ENCODE peak calls at places on chromosomes 2 and 18, in seven cellular contexts. One of them, this sample, is unnamed. For H3K9me3, the result is how much of the 10 kb centered on the place peaks cover.

GRCh38 chr2:68185541-68186164 is 28.0 kb downstream of the PNO1 start:
- DNase-seq in prostate gland: no peak
- DNase-seq in tibial nerve: no peak
- DNase-seq in breast epithelium: no peak
- DNase-seq in HCT116: peak
- DNase-seq in stomach: no peak
- DNase-seq in tibial artery: no peak
- DNase-seq in this sample: no peak

GRCh38 chr2:9954136-9954535 is 2.6 kb downstream of the GRHL1 start:
- DNase-seq in tibial artery: no peak
- DNase-seq in prostate gland: no peak
- DNase-seq in breast epithelium: no peak
- DNase-seq in HCT116: no peak
- DNase-seq in stomach: no peak
- DNase-seq in tibial nerve: no peak
- DNase-seq in this sample: no peak

GRCh38 chr18:51666717-51667320 is 469.3 kb upstream of the MEX3C start:
- DNase-seq in prostate gland: no peak
- DNase-seq in HCT116: no peak
- DNase-seq in tibial nerve: peak
- DNase-seq in stomach: peak
- DNase-seq in tibial artery: no peak
- DNase-seq in breast epithelium: no peak
- DNase-seq in this sample: peak

GRCh38 chr2:175769200-175769599 is 232.9 kb downstream of the LNPK start:
- DNase-seq in breast epithelium: no peak
- DNase-seq in tibial nerve: no peak
- DNase-seq in tibial artery: no peak
- DNase-seq in prostate gland: no peak
- DNase-seq in stomach: no peak
- DNase-seq in HCT116: no peak
- DNase-seq in this sample: no peak

GRCh38 chr2:17043173-17043572 is 377.5 kb upstream of the CYRIA start:
- DNase-seq in prostate gland: no peak
- DNase-seq in HCT116: no peak
- DNase-seq in tibial nerve: no peak
- DNase-seq in stomach: no peak
- DNase-seq in tibial artery: no peak
- DNase-seq in breast epithelium: no peak
- DNase-seq in this sample: no peak

GRCh38 chr2:37614061-37614802 is 57.2 kb downstream of the CDC42EP3 start:
- DNase-seq in prostate gland: no peak
- DNase-seq in tibial artery: peak
- DNase-seq in breast epithelium: no peak
- DNase-seq in HCT116: no peak
- DNase-seq in stomach: no peak
- DNase-seq in tibial nerve: no peak
- DNase-seq in this sample: no peak

GRCh38 chr18:46570666-46571065 is 86.4 kb downstream of the LOXHD1 start:
- DNase-seq in tibial artery: no peak
- DNase-seq in prostate gland: no peak
- DNase-seq in stomach: no peak
- DNase-seq in HCT116: no peak
- DNase-seq in tibial nerve: no peak
- DNase-seq in breast epithelium: no peak
- DNase-seq in this sample: no peak

GRCh38 chr2:25294573-25295462 is 46.9 kb downstream of the DNMT3A start:
- DNase-seq in HCT116: peak
- DNase-seq in prostate gland: peak
- DNase-seq in tibial nerve: peak
- DNase-seq in tibial artery: peak
- DNase-seq in stomach: peak
- DNase-seq in breast epithelium: peak
- DNase-seq in this sample: peak

GRCh38 chr2:120601566-120601965 is 134.1 kb upstream of the GLI2 start:
- DNase-seq in breast epithelium: no peak
- DNase-seq in prostate gland: no peak
- DNase-seq in HCT116: no peak
- DNase-seq in stomach: no peak
- DNase-seq in tibial artery: no peak
- DNase-seq in tibial nerve: no peak
- DNase-seq in this sample: peak

GRCh38 chr2:228917195-228917594 is 353.9 kb downstream of the PID1 start:
- DNase-seq in prostate gland: no peak
- DNase-seq in tibial artery: no peak
- DNase-seq in HCT116: no peak
- DNase-seq in breast epithelium: no peak
- DNase-seq in tibial nerve: no peak
- DNase-seq in stomach: no peak
- DNase-seq in this sample: no peak

GRCh38 chr2:28975671-28976070 is 5.4 kb upstream of the TOGARAM2 start:
- DNase-seq in HCT116: no peak
- DNase-seq in prostate gland: no peak
- DNase-seq in stomach: no peak
- DNase-seq in breast epithelium: no peak
- DNase-seq in tibial nerve: no peak
- DNase-seq in tibial artery: no peak
- DNase-seq in this sample: no peak

GRCh38 chr2:237500681-237501424 is 13.8 kb downstream of the MLPH start:
- DNase-seq in tibial artery: no peak
- DNase-seq in stomach: no peak
- DNase-seq in HCT116: peak
- DNase-seq in prostate gland: no peak
- DNase-seq in tibial nerve: no peak
- DNase-seq in breast epithelium: no peak
- DNase-seq in this sample: no peak

GRCh38 chr2:176652300-176653182 is 383.3 kb downstream of the MTX2 start:
- DNase-seq in prostate gland: peak
- DNase-seq in HCT116: peak
- DNase-seq in tibial nerve: peak
- DNase-seq in tibial artery: no peak
- DNase-seq in stomach: no peak
- DNase-seq in breast epithelium: no peak
- DNase-seq in this sample: no peak

GRCh38 chr18:52936931-52937330 is 596.9 kb downstream of the DCC start:
- DNase-seq in stomach: no peak
- DNase-seq in HCT116: no peak
- DNase-seq in prostate gland: no peak
- DNase-seq in tibial nerve: no peak
- DNase-seq in tibial artery: no peak
- DNase-seq in breast epithelium: no peak
- DNase-seq in this sample: no peak

DNA sequence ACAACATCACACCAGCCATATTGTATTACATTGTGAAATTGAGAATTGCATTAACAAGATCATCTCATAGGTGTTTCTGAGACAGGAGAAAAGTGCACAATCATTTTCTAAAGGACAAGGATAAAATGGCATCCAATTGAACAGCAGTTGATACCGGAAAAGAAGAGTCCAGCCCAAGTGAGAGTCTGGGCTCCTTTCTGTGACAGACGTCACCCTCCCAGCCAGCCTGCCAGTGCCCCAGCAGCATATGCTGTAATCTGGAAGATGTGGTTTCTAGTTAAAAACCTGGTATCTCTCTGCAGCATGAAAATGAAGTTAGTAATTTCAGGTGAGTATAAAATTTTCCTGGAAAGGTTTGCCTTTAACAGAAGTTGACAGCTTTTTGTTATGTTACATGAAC is 1531.7 kb upstream of the PIK3C3 start:
- DNase-seq in stomach: no peak
- DNase-seq in prostate gland: no peak
- DNase-seq in HCT116: no peak
- DNase-seq in breast epithelium: no peak
- DNase-seq in tibial artery: no peak
- DNase-seq in tibial nerve: no peak
- DNase-seq in this sample: no peak
- H3K9me3 ChIP-seq in stomach: under half
- H3K9me3 ChIP-seq in prostate gland: under half
- H3K9me3 ChIP-seq in HCT116: under half
- H3K9me3 ChIP-seq in breast epithelium: under half
- H3K9me3 ChIP-seq in tibial artery: under half
- H3K9me3 ChIP-seq in tibial nerve: under half
- H3K9me3 ChIP-seq in this sample: under half

GRCh38 chr18:21742323-21742687 is 1.7 kb downstream of the MIB1 start:
- DNase-seq in tibial artery: no peak
- DNase-seq in breast epithelium: no peak
- DNase-seq in HCT116: no peak
- DNase-seq in tibial nerve: no peak
- DNase-seq in stomach: no peak
- DNase-seq in prostate gland: no peak
- DNase-seq in this sample: no peak

GRCh38 chr18:21740724-21741510 is at the start of gene MIB1:
- DNase-seq in prostate gland: peak
- DNase-seq in tibial artery: peak
- DNase-seq in breast epithelium: no peak
- DNase-seq in stomach: peak
- DNase-seq in HCT116: peak
- DNase-seq in tibial nerve: peak
- DNase-seq in this sample: peak

GRCh38 chr18:21740474-21740723 is 193 bp upstream of the MIB1 start:
- DNase-seq in prostate gland: peak
- DNase-seq in stomach: no peak
- DNase-seq in tibial artery: peak
- DNase-seq in HCT116: no peak
- DNase-seq in breast epithelium: peak
- DNase-seq in tibial nerve: no peak
- DNase-seq in this sample: peak

GRCh38 chr18:21743166-21743831 is 2.7 kb downstream of the MIB1 start:
- DNase-seq in breast epithelium: no peak
- DNase-seq in HCT116: no peak
- DNase-seq in tibial nerve: no peak
- DNase-seq in prostate gland: no peak
- DNase-seq in stomach: no peak
- DNase-seq in tibial artery: no peak
- DNase-seq in this sample: no peak

GRCh38 chr18:21741511-21742322 is 1.1 kb downstream of the MIB1 start:
- DNase-seq in prostate gland: peak
- DNase-seq in tibial artery: peak
- DNase-seq in stomach: peak
- DNase-seq in tibial nerve: peak
- DNase-seq in breast epithelium: no peak
- DNase-seq in HCT116: no peak
- DNase-seq in this sample: peak
- TF ChIP-seq CTCF in prostate gland: no peak
- TF ChIP-seq CTCF in tibial artery: no peak
- TF ChIP-seq CTCF in stomach: no peak
- TF ChIP-seq CTCF in tibial nerve: no peak
- TF ChIP-seq CTCF in breast epithelium: no peak
- TF ChIP-seq CTCF in HCT116: no peak
- TF ChIP-seq CTCF in this sample: no peak

GRCh38 chr2:2708575-2708974 is 377.5 kb upstream of the MYT1L start:
- DNase-seq in stomach: no peak
- DNase-seq in breast epithelium: no peak
- DNase-seq in HCT116: no peak
- DNase-seq in tibial artery: no peak
- DNase-seq in prostate gland: no peak
- DNase-seq in tibial nerve: no peak
- DNase-seq in this sample: no peak

GRCh38 chr2:2705871-2706270 is 374.8 kb upstream of the MYT1L start:
- DNase-seq in breast epithelium: no peak
- DNase-seq in prostate gland: no peak
- DNase-seq in tibial artery: no peak
- DNase-seq in stomach: no peak
- DNase-seq in tibial nerve: no peak
- DNase-seq in HCT116: no peak
- DNase-seq in this sample: no peak

GRCh38 chr2:2707111-2708035 is 376.3 kb upstream of the MYT1L start:
- DNase-seq in stomach: no peak
- DNase-seq in breast epithelium: no peak
- DNase-seq in prostate gland: no peak
- DNase-seq in HCT116: no peak
- DNase-seq in tibial nerve: no peak
- DNase-seq in tibial artery: no peak
- DNase-seq in this sample: no peak

GRCh38 chr2:2704380-2705093 is 373.5 kb upstream of the MYT1L start:
- DNase-seq in prostate gland: no peak
- DNase-seq in HCT116: no peak
- DNase-seq in tibial artery: no peak
- DNase-seq in stomach: no peak
- DNase-seq in tibial nerve: no peak
- DNase-seq in breast epithelium: no peak
- DNase-seq in this sample: no peak

DNA sequence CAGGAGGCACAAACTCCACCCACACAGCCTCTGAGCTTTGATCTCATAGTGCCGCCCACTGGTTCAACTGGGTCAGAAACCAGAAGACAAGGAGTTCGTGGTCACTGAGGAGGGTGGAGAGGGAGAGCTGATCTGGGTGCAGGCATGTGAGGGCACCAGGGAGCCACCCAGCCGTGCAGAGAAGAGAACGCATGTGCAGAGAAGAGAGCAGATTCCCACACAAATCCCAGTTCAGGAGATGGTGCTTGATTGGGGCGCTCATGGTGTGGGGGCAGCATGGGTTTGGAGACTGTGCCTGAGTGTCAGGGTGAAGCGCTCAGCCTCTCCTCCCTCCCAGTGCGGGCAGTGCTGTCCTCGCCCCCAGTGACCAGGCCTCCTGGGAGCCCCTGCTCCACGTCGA is 375.2 kb upstream of the MYT1L start:
- DNase-seq in breast epithelium: no peak
- DNase-seq in tibial nerve: no peak
- DNase-seq in tibial artery: no peak
- DNase-seq in stomach: no peak
- DNase-seq in prostate gland: no peak
- DNase-seq in HCT116: no peak
- DNase-seq in this sample: no peak
- H3K9me3 ChIP-seq in breast epithelium: under half
- H3K9me3 ChIP-seq in tibial nerve: under half
- H3K9me3 ChIP-seq in tibial artery: under half
- H3K9me3 ChIP-seq in stomach: under half
- H3K9me3 ChIP-seq in prostate gland: under half
- H3K9me3 ChIP-seq in HCT116: under half
- H3K9me3 ChIP-seq in this sample: under half

DNA sequence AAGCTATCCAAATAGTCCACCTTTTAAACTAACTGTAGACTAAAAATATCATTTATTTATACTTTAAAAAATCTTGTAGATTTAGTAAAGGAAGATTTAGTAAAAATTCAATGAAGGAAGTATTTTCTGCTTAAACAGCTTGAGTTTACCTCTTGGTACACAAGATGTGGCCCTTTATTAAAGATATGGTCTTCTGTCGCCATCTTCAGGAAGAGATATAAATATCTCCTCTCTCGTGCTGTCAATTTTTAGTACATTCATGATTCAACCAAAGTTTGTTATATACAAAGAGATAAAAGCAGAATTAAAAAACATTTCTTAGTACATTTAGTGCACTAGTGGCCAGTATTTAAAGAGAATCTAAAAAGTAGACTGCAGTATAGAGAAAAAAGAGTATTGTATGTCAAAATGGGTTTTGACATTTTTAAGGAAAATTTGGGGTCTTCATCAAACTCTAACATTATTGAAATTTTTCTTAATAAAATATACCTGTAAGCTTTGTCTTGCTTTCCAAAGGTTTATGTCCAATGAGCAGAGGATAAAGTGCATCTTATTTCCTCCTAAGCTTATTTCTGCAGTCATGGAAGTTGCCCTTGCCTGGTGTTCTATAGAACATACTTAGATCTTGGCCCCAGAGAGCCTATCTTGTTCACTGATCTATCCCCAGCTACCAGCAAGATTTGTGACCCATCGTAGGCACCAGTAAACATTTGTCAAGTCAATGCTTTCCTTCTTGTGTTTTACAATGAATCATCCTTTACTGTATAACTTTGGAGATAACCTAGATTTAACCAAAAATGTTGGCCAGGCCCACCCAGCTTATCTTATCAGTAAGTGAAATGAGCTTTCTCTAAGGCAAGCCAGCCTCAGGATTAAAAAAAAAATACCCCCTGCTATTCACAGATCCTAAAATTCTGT is 18.5 kb upstream of the EML6 start:
- DNase-seq in prostate gland: no peak
- DNase-seq in tibial artery: no peak
- DNase-seq in tibial nerve: no peak
- DNase-seq in breast epithelium: no peak
- DNase-seq in stomach: no peak
- DNase-seq in HCT116: peak
- DNase-seq in this sample: no peak
- TF ChIP-seq CTCF in prostate gland: peak
- TF ChIP-seq CTCF in tibial artery: peak
- TF ChIP-seq CTCF in tibial nerve: peak
- TF ChIP-seq CTCF in breast epithelium: peak
- TF ChIP-seq CTCF in stomach: no peak
- TF ChIP-seq CTCF in HCT116: peak
- TF ChIP-seq CTCF in this sample: peak